ENCODE peak calls at places on chromosome 21, in five cellular contexts. One of them, this sample, is unnamed.

GRCh38 chr21:45149021-45149420 is 74.6 kb downstream of the ADARB1 start:
- DNase-seq in CD4-positive, alpha-beta T cell: no peak
- DNase-seq in GDM1: no peak
- DNase-seq in fibroblast of the aortic adventitia: no peak
- DNase-seq in Panc1: no peak
- DNase-seq in this sample: no peak

GRCh38 chr21:25039461-25040380 is 567.6 kb downstream of the MRPL39 start:
- DNase-seq in CD4-positive, alpha-beta T cell: no peak
- DNase-seq in GDM1: no peak
- DNase-seq in fibroblast of the aortic adventitia: no peak
- DNase-seq in Panc1: peak
- DNase-seq in this sample: no peak

GRCh38 chr21:35753308-35753707 is 307.0 kb downstream of the SETD4 start:
- DNase-seq in GDM1: no peak
- DNase-seq in CD4-positive, alpha-beta T cell: no peak
- DNase-seq in Panc1: no peak
- DNase-seq in fibroblast of the aortic adventitia: no peak
- DNase-seq in this sample: no peak

GRCh38 chr21:34850166-34850695 is 181.4 kb downstream of the CLIC6 start:
- DNase-seq in CD4-positive, alpha-beta T cell: no peak
- DNase-seq in Panc1: no peak
- DNase-seq in GDM1: no peak
- DNase-seq in fibroblast of the aortic adventitia: no peak
- DNase-seq in this sample: no peak

GRCh38 chr21:14285147-14285546 is 69.2 kb downstream of the RBM11 start:
- DNase-seq in GDM1: no peak
- DNase-seq in Panc1: no peak
- DNase-seq in fibroblast of the aortic adventitia: no peak
- DNase-seq in CD4-positive, alpha-beta T cell: no peak
- DNase-seq in this sample: no peak

GRCh38 chr21:43835861-43836260 is 29.2 kb upstream of the AGPAT3 start:
- DNase-seq in CD4-positive, alpha-beta T cell: no peak
- DNase-seq in fibroblast of the aortic adventitia: no peak
- DNase-seq in Panc1: no peak
- DNase-seq in GDM1: no peak
- DNase-seq in this sample: no peak

GRCh38 chr21:31558839-31559367 is 100.6 kb upstream of the SOD1 start:
- DNase-seq in GDM1: peak
- DNase-seq in Panc1: no peak
- DNase-seq in CD4-positive, alpha-beta T cell: peak
- DNase-seq in fibroblast of the aortic adventitia: peak
- DNase-seq in this sample: peak

GRCh38 chr21:23986214-23986613 is 1621.1 kb downstream of the MRPL39 start:
- DNase-seq in GDM1: no peak
- DNase-seq in Panc1: no peak
- DNase-seq in fibroblast of the aortic adventitia: no peak
- DNase-seq in CD4-positive, alpha-beta T cell: no peak
- DNase-seq in this sample: no peak

GRCh38 chr21:38219049-38219628 is 37.7 kb upstream of the KCNJ15 start:
- DNase-seq in CD4-positive, alpha-beta T cell: peak
- DNase-seq in Panc1: peak
- DNase-seq in GDM1: peak
- DNase-seq in fibroblast of the aortic adventitia: peak
- DNase-seq in this sample: peak

GRCh38 chr21:34795152-34796141 is 126.7 kb downstream of the CLIC6 start:
- DNase-seq in GDM1: no peak
- DNase-seq in CD4-positive, alpha-beta T cell: no peak
- DNase-seq in Panc1: no peak
- DNase-seq in fibroblast of the aortic adventitia: peak
- DNase-seq in this sample: no peak

GRCh38 chr21:36532769-36533467 is 53.0 kb upstream of the CLDN14 start:
- DNase-seq in GDM1: no peak
- DNase-seq in fibroblast of the aortic adventitia: no peak
- DNase-seq in CD4-positive, alpha-beta T cell: no peak
- DNase-seq in Panc1: no peak
- DNase-seq in this sample: no peak

GRCh38 chr21:44872266-44872567 is 1.3 kb downstream of the PTTG1IP start:
- DNase-seq in CD4-positive, alpha-beta T cell: no peak
- DNase-seq in GDM1: no peak
- DNase-seq in Panc1: no peak
- DNase-seq in fibroblast of the aortic adventitia: no peak
- DNase-seq in this sample: no peak

GRCh38 chr21:18940791-18941190 is 537.2 kb upstream of the TMPRSS15 start:
- DNase-seq in fibroblast of the aortic adventitia: no peak
- DNase-seq in Panc1: no peak
- DNase-seq in GDM1: no peak
- DNase-seq in CD4-positive, alpha-beta T cell: no peak
- DNase-seq in this sample: no peak

GRCh38 chr21:38714998-38715397 is 90.7 kb upstream of the ETS2 start:
- DNase-seq in GDM1: no peak
- DNase-seq in Panc1: no peak
- DNase-seq in CD4-positive, alpha-beta T cell: no peak
- DNase-seq in fibroblast of the aortic adventitia: no peak
- DNase-seq in this sample: no peak

GRCh38 chr21:22855581-22855980 is 1857.4 kb downstream of the NCAM2 start:
- DNase-seq in GDM1: no peak
- DNase-seq in CD4-positive, alpha-beta T cell: no peak
- DNase-seq in fibroblast of the aortic adventitia: no peak
- DNase-seq in Panc1: peak
- DNase-seq in this sample: no peak

GRCh38 chr21:26597023-26597422 is 23.9 kb upstream of the CYYR1 start:
- DNase-seq in CD4-positive, alpha-beta T cell: no peak
- DNase-seq in fibroblast of the aortic adventitia: no peak
- DNase-seq in GDM1: no peak
- DNase-seq in Panc1: no peak
- DNase-seq in this sample: no peak

GRCh38 chr21:42097860-42098259 is 26.7 kb downstream of the UMODL1 start:
- DNase-seq in GDM1: peak
- DNase-seq in CD4-positive, alpha-beta T cell: no peak
- DNase-seq in fibroblast of the aortic adventitia: peak
- DNase-seq in Panc1: peak
- DNase-seq in this sample: peak

GRCh38 chr21:32779983-32780382 is 8.4 kb upstream of the PAXBP1 start:
- DNase-seq in fibroblast of the aortic adventitia: no peak
- DNase-seq in CD4-positive, alpha-beta T cell: no peak
- DNase-seq in GDM1: no peak
- DNase-seq in Panc1: no peak
- DNase-seq in this sample: no peak

GRCh38 chr21:34200288-34200905 is 127.0 kb downstream of the MRPS6 start:
- DNase-seq in fibroblast of the aortic adventitia: no peak
- DNase-seq in Panc1: no peak
- DNase-seq in CD4-positive, alpha-beta T cell: no peak
- DNase-seq in GDM1: no peak
- DNase-seq in this sample: no peak

GRCh38 chr21:26385721-26386120 is 187.4 kb downstream of the CYYR1 start:
- DNase-seq in CD4-positive, alpha-beta T cell: no peak
- DNase-seq in GDM1: no peak
- DNase-seq in fibroblast of the aortic adventitia: peak
- DNase-seq in Panc1: no peak
- DNase-seq in this sample: no peak

GRCh38 chr21:20971296-20971921 is 26.8 kb upstream of the NCAM2 start:
- DNase-seq in Panc1: no peak
- DNase-seq in GDM1: peak
- DNase-seq in CD4-positive, alpha-beta T cell: no peak
- DNase-seq in fibroblast of the aortic adventitia: peak
- DNase-seq in this sample: no peak

GRCh38 chr21:25254491-25255174 is 352.6 kb downstream of the MRPL39 start:
- DNase-seq in CD4-positive, alpha-beta T cell: no peak
- DNase-seq in GDM1: no peak
- DNase-seq in Panc1: no peak
- DNase-seq in fibroblast of the aortic adventitia: no peak
- DNase-seq in this sample: no peak

GRCh38 chr21:31660134-31660565 is 657 bp downstream of the SOD1 start:
- DNase-seq in fibroblast of the aortic adventitia: no peak
- DNase-seq in GDM1: peak
- DNase-seq in CD4-positive, alpha-beta T cell: no peak
- DNase-seq in Panc1: no peak
- DNase-seq in this sample: no peak

GRCh38 chr21:31484219-31484618 is 140.2 kb upstream of the TIAM1 start:
- DNase-seq in CD4-positive, alpha-beta T cell: no peak
- DNase-seq in Panc1: no peak
- DNase-seq in GDM1: no peak
- DNase-seq in fibroblast of the aortic adventitia: no peak
- DNase-seq in this sample: no peak

GRCh38 chr21:41973861-41974751 is 20.3 kb upstream of the C2CD2 start:
- DNase-seq in Panc1: no peak
- DNase-seq in CD4-positive, alpha-beta T cell: no peak
- DNase-seq in GDM1: no peak
- DNase-seq in fibroblast of the aortic adventitia: no peak
- DNase-seq in this sample: no peak

GRCh38 chr21:46284722-46285121 is 689 bp downstream of the MCM3AP start:
- DNase-seq in GDM1: no peak
- DNase-seq in Panc1: no peak
- DNase-seq in fibroblast of the aortic adventitia: no peak
- DNase-seq in CD4-positive, alpha-beta T cell: no peak
- DNase-seq in this sample: no peak

GRCh38 chr21:31366825-31367224 is 22.8 kb upstream of the TIAM1 start:
- DNase-seq in CD4-positive, alpha-beta T cell: no peak
- DNase-seq in fibroblast of the aortic adventitia: peak
- DNase-seq in GDM1: no peak
- DNase-seq in Panc1: peak
- DNase-seq in this sample: peak